ENCODE peak calls at places on chromosomes 2 and 18, in seven cellular contexts. M is NCI-H2227 treated with DMSO at 0.1 percent for 48 hours; I is activated CD4-positive, alpha-beta T cell treated with anti-CD3 and anti-CD28 coated beads, Interleukin-2, amount 50 U/mL, for 24 hours; U is HFF-Myc; V is amniotic stem cell; E is IMR-90; K is stromal cell of bone marrow. R is an unnamed sample.

GRCh38 chr2:200104015-200104414 is 148.6 kb downstream of the MAIP1 start:
- DNase-seq in U (peak), I (no peak), V (no peak), E (peak), M (no peak), K (no peak), R (no peak)

GRCh38 chr2:176662771-176663170 is 393.5 kb downstream of the MTX2 start:
- DNase-seq in M (no peak), V (no peak), U (no peak), K (no peak), I (no peak), E (no peak), R (no peak)

GRCh38 chr2:74583504-74583903 is 29.0 kb downstream of the DOK1 start:
- DNase-seq in I (no peak), K (no peak), V (no peak), E (peak), M (no peak), U (no peak), R (no peak)

GRCh38 chr2:236287656-236288055 is 23.4 kb upstream of the ASB18 start:
- DNase-seq in K (no peak), U (no peak), M (no peak), E (no peak), V (no peak), I (no peak), R (no peak)

GRCh38 chr2:156649596-156649995 is 213.4 kb downstream of the GPD2 start:
- DNase-seq in M (no peak), V (no peak), E (no peak), I (no peak), K (peak), U (no peak), R (no peak)

GRCh38 chr18:11251229-11251890 is 102.0 kb upstream of the PIEZO2 start:
- DNase-seq in U (no peak), M (no peak), I (no peak), K (peak), V (no peak), E (peak), R (no peak)

GRCh38 chr2:62267687-62268086 is 71.8 kb downstream of the B3GNT2 start:
- DNase-seq in K (no peak), E (no peak), V (no peak), U (no peak), M (no peak), I (no peak), R (no peak)

GRCh38 chr18:39835303-39836030 is 2119.6 kb upstream of the PIK3C3 start:
- DNase-seq in I (no peak), E (peak), M (no peak), U (no peak), K (no peak), V (no peak), R (no peak)

GRCh38 chr2:111054791-111055627 is 65.7 kb upstream of the BCL2L11 start:
- DNase-seq in V (no peak), K (no peak), E (no peak), U (no peak), I (no peak), M (no peak), R (peak)

GRCh38 chr2:238339814-238340213 is 19.5 kb downstream of the TRAF3IP1 start:
- DNase-seq in E (no peak), K (no peak), V (no peak), I (no peak), M (no peak), U (no peak), R (no peak)

GRCh38 chr18:46250084-46250811 is 146.1 kb downstream of the HAUS1 start:
- DNase-seq in U (peak), K (peak), V (peak), I (no peak), M (no peak), E (peak), R (peak)

GRCh38 chr2:86429335-86429734 is 11.8 kb upstream of the KDM3A start:
- DNase-seq in M (no peak), K (no peak), E (no peak), U (no peak), V (no peak), I (no peak), R (no peak)

GRCh38 chr2:46072146-46072820 is 224.9 kb upstream of the EPAS1 start:
- DNase-seq in E (peak), M (no peak), I (no peak), U (no peak), V (no peak), K (no peak), R (no peak)

R was measured in stimulated activated naive CD8-positive, alpha-beta T cell treated with anti-CD3 and anti-CD28 coated beads, Interleukin-15, Interleukin-2, amounts not matched to agents 100 U/mL and 50 U/mL, for 24 hours.